ENCODE peak calls at places on chromosomes 7 and 10, in nine cellular contexts. T is NCI-H748 treated with DMSO at 0.1 percent for 48 hours; C is Karpas-422; W is thoracic aorta; P is activated T-helper 2 cell treated with anti-CD3 and anti-CD28 coated beads, Interferon-gamma antibody, Interleukin-2, Interleukin-4, amounts not matched to agents 10 μg/mL and 5 μg/mL and 100 μg/mL, durations not matched to agents 14 hours and 24 hours and 36 hours; S is foreskin fibroblast; I is mesendoderm; G is transverse colon; Q is CD4-positive, CD25-positive, alpha-beta regulatory T cell. M is an unnamed sample.

GRCh38 chr7:18180685-18181084 is 153.0 kb upstream of the PRPS1L1 start:
- DNase-seq in W (no peak), S (no peak), Q (no peak), I (peak), C (no peak), P (no peak), T (no peak), G (no peak), M (no peak)

GRCh38 chr10:125578658-125579315 is 104.2 kb downstream of the TEX36 start:
- DNase-seq in S (no peak), Q (no peak), C (no peak), G (no peak), W (no peak), I (no peak), P (no peak), T (no peak), M (no peak)

GRCh38 chr10:79322616-79323566 is 24.4 kb upstream of the PPIF start:
- DNase-seq in C (no peak), I (no peak), G (peak), Q (peak), T (no peak), P (peak), W (no peak), S (peak), M (no peak)

GRCh38 chr7:95395755-95396135 is 430 bp downstream of the PON3 start:
- DNase-seq in Q (no peak), W (no peak), T (no peak), G (no peak), I (no peak), S (no peak), C (no peak), P (no peak), M (no peak)

GRCh38 chr10:61629594-61629993 is 33.1 kb upstream of the CABCOCO1 start:
- DNase-seq in P (no peak), C (no peak), S (no peak), Q (no peak), T (no peak), W (no peak), I (peak), G (no peak), M (no peak)

GRCh38 chr7:47045169-47045568 is 536.7 kb downstream of the TNS3 start:
- DNase-seq in T (no peak), C (no peak), Q (no peak), G (no peak), W (no peak), P (no peak), S (peak), I (no peak), M (no peak)

GRCh38 chr10:69569144-69569934 is 3.9 kb downstream of the NEUROG3 start:
- DNase-seq in S (no peak), P (no peak), G (no peak), C (no peak), W (no peak), I (no peak), T (no peak), Q (no peak), M (no peak)

GRCh38 chr7:1068656-1069055 is 19.3 kb upstream of the GPER1 start:
- DNase-seq in I (no peak), G (no peak), Q (no peak), T (no peak), C (no peak), S (no peak), W (no peak), P (no peak), M (no peak)

GRCh38 chr10:53697038-53697437 is 924.5 kb upstream of the MBL2 start:
- DNase-seq in I (peak), Q (no peak), S (no peak), P (no peak), G (no peak), T (no peak), C (no peak), W (no peak), M (no peak)

GRCh38 chr7:94087664-94088352 is 83.7 kb upstream of the BET1 start:
- DNase-seq in Q (peak), P (peak), I (peak), S (peak), C (peak), G (peak), W (no peak), T (peak), M (peak)

GRCh38 chr10:62437696-62438095 is 63.5 kb downstream of the ZNF365 start:
- DNase-seq in T (peak), P (no peak), I (peak), Q (peak), C (peak), G (no peak), S (peak), W (no peak), M (peak)

GRCh38 chr7:18756378-18757050 is 261.0 kb downstream of the HDAC9 start:
- DNase-seq in T (no peak), I (no peak), S (no peak), G (no peak), Q (no peak), P (no peak), W (no peak), C (no peak), M (no peak)

GRCh38 chr10:91462423-91462822 is 52.3 kb downstream of the HECTD2 start:
- DNase-seq in C (no peak), I (no peak), W (no peak), S (peak), T (no peak), G (no peak), P (no peak), Q (no peak), M (no peak)

GRCh38 chr7:17371656-17372524 is 73.4 kb downstream of the AHR start:
- DNase-seq in T (no peak), Q (no peak), S (peak), W (no peak), C (no peak), P (no peak), G (no peak), I (peak), M (no peak)

GRCh38 chr7:22387583-22387982 is 30.6 kb upstream of the RAPGEF5 start:
- DNase-seq in W (no peak), P (no peak), S (peak), Q (no peak), T (no peak), I (no peak), G (no peak), C (no peak), M (no peak)

GRCh38 chr10:80161321-80162084 is 29.0 kb downstream of the PLAC9 start:
- DNase-seq in Q (no peak), P (no peak), S (no peak), I (peak), T (no peak), C (peak), G (no peak), W (no peak), M (peak)

GRCh38 chr7:88344956-88345832 is 38.5 kb upstream of the STEAP4 start:
- DNase-seq in I (peak), C (no peak), G (peak), W (no peak), Q (peak), S (peak), P (no peak), T (peak), M (no peak)